ENCODE peak calls at places on chromosomes 7 and 10, in six cellular contexts. N is spleen, R is esophagus muscularis mucosa, P is GM12878, I is Peyer's patch, D is H1. F is an unnamed sample. For H3K4me1, the result is how much of the 10 kb centered on the place peaks cover.

GRCh38 chr10:110861930-110862677 is 9.6 kb upstream of the PDCD4 start:
- DNase-seq in N (no peak), R (no peak), P (no peak), I (no peak), D (no peak), F (peak)

GRCh38 chr10:52004342-52004949 is 305.1 kb upstream of the CSTF2T start:
- DNase-seq in N (no peak), R (no peak), P (no peak), I (no peak), D (no peak), F (no peak)

GRCh38 chr7:128404826-128405344 is 4.9 kb downstream of the IMPDH1 start:
- DNase-seq in N (no peak), R (no peak), P (no peak), I (peak), D (no peak), F (no peak)

GRCh38 chr10:84613336-84614021 is 285.1 kb downstream of the CCSER2 start:
- DNase-seq in N (no peak), R (no peak), P (no peak), I (no peak), D (peak), F (peak)

GRCh38 chr10:119734396-119735332 is 8.8 kb downstream of the INPP5F start:
- DNase-seq in N (no peak), R (no peak), P (no peak), I (no peak), D (no peak), F (no peak)

GRCh38 chr10:114551310-114551972 is 106.6 kb downstream of the ABLIM1 start:
- DNase-seq in N (no peak), R (no peak), P (no peak), I (peak), D (no peak), F (no peak)

GRCh38 chr10:29120216-29120615 is 168.7 kb upstream of the LYZL1 start:
- DNase-seq in N (no peak), R (no peak), P (no peak), I (no peak), D (no peak), F (no peak)

GRCh38 chr10:79021948-79022499 is 46.7 kb upstream of the ZMIZ1 start:
- DNase-seq in N (peak), R (no peak), P (no peak), I (no peak), D (no peak), F (no peak)

GRCh38 chr7:140242057-140243031 is 65.6 kb upstream of the KDM7A start:
- DNase-seq in N (peak), R (no peak), P (peak), I (peak), D (no peak), F (no peak)

GRCh38 chr7:146346096-146346495 is 229.5 kb downstream of the CNTNAP2 start:
- DNase-seq in N (no peak), R (no peak), P (no peak), I (no peak), D (no peak), F (no peak)

GRCh38 chr7:29968683-29969457 is 20.7 kb downstream of the SCRN1 start:
- DNase-seq in N (no peak), R (no peak), P (no peak), I (no peak), D (no peak), F (no peak)

GRCh38 chr10:77186936-77187335 is 450.7 kb downstream of the KCNMA1 start:
- DNase-seq in N (no peak), R (no peak), P (no peak), I (no peak), D (no peak), F (no peak)

GRCh38 chr10:47182934-47183725 is 116.9 kb upstream of the GDF10 start:
- DNase-seq in N (peak), R (peak), P (no peak), I (no peak), D (no peak), F (no peak)

GRCh38 chr10:109591631-109592030 is 331.7 kb downstream of the XPNPEP1 start:
- DNase-seq in N (no peak), R (no peak), P (no peak), I (no peak), D (no peak), F (no peak)

GRCh38 chr7:17043012-17043877 is 161.5 kb upstream of the AGR3 start:
- DNase-seq in N (no peak), R (no peak), P (no peak), I (no peak), D (no peak), F (no peak)

GRCh38 chr10:27861781-27862180 is 116.2 kb upstream of the MKX start:
- DNase-seq in N (no peak), R (no peak), P (no peak), I (no peak), D (no peak), F (no peak)

GRCh38 chr10:62589689-62590088 is 214.8 kb upstream of the ADO start:
- DNase-seq in N (no peak), R (no peak), P (no peak), I (no peak), D (no peak), F (no peak)

GRCh38 chr10:70898687-70899086 is 10.3 kb upstream of the PCBD1 start:
- DNase-seq in N (no peak), R (no peak), P (no peak), I (peak), D (no peak), F (no peak)

GRCh38 chr10:75911426-75911825 is 480.0 kb downstream of the LRMDA start:
- DNase-seq in N (no peak), R (no peak), P (no peak), I (no peak), D (no peak), F (no peak)

GRCh38 chr7:28096713-28097112 is 83.9 kb downstream of the JAZF1 start:
- DNase-seq in N (no peak), R (peak), P (peak), I (peak), D (no peak), F (peak)

GRCh38 chr7:25118048-25118753 is 6.9 kb downstream of the CYCS start:
- DNase-seq in N (no peak), R (no peak), P (no peak), I (no peak), D (no peak), F (no peak)

GRCh38 chr7:151847136-151847535 is 29.8 kb downstream of the PRKAG2 start:
- DNase-seq in N (no peak), R (no peak), P (no peak), I (no peak), D (no peak), F (no peak)

GRCh38 chr7:51592822-51593221 is 276.2 kb upstream of the COBL start:
- DNase-seq in N (no peak), R (peak), P (no peak), I (no peak), D (no peak), F (no peak)

GRCh38 chr7:36276428-36277246 is 113.0 kb upstream of the ANLN start:
- DNase-seq in N (no peak), R (peak), P (no peak), I (no peak), D (no peak), F (no peak)

GRCh38 chr7:94513565-94513860 is 3.9 kb downstream of the CASD1 start:
- DNase-seq in N (no peak), R (no peak), P (no peak), I (no peak), D (no peak), F (no peak)

GRCh38 chr10:124348801-124349200 is 69.9 kb downstream of the OAT start:
- DNase-seq in N (peak), R (no peak), P (no peak), I (peak), D (no peak), F (no peak)

GRCh38 chr10:119283818-119284217 is 76.4 kb downstream of the GRK5 start:
- DNase-seq in N (peak), R (no peak), P (peak), I (peak), D (no peak), F (no peak)

GRCh38 chr7:157907998-157908782 is 571.4 kb downstream of the DNAJB6 start:
- DNase-seq in N (no peak), R (no peak), P (no peak), I (no peak), D (no peak), F (no peak)

GRCh38 chr10:125823663-125824251 is 411 bp downstream of the BCCIP start:
- DNase-seq in N (peak), R (no peak), P (no peak), I (no peak), D (no peak), F (no peak)

GRCh38 chr7:78141533-78142281 is 343.1 kb downstream of the PHTF2 start:
- DNase-seq in N (no peak), R (no peak), P (no peak), I (no peak), D (no peak), F (no peak)

GRCh38 chr10:34075269-34075926 is 739.7 kb downstream of the PARD3 start:
- DNase-seq in N (peak), R (peak), P (no peak), I (no peak), D (no peak), F (peak)

GRCh38 chr7:31939076-31939475 is 131.1 kb downstream of the PDE1C start:
- DNase-seq in N (no peak), R (no peak), P (no peak), I (no peak), D (no peak), F (no peak)
- TF ChIP-seq CTCF in N (no peak), R (no peak), P (no peak), I (no peak), D (no peak), F (no peak)

DNA sequence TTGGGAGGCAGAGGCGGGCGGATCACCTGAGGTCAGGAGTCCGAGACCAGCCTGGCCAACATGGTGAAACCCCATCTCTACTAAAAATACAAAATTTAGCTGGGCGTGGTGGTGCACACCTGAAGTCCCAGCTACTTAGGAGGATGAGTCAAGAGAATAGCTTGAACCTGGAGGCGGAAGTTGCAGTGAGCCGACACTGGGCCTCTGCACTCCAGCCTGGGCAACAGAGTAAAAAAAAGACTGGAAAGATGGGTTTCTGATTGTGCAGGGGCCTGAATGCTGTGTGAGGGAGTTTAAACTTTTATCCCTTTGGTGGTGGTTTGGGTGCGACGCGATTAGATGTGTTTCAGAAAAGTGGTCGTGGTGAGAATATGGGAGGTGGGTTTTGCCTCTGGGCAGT is 1.8 kb downstream of the CHST12 start:
- DNase-seq in N (no peak), R (no peak), P (no peak), I (no peak), D (no peak), F (no peak)
- H3K4me1 ChIP-seq in N (half or more), R (under half), P (under half), I (under half), D (under half), F (under half)

GRCh38 chr7:93231799-93232672 is at the start of gene VPS50:
- DNase-seq in N (peak), R (peak), P (peak), I (peak), D (peak), F (peak)
- TF ChIP-seq POLR2A in N (no peak), R (no peak), P (peak), I (peak), D (peak), F (peak)

GRCh38 chr7:117333168-117333567 is 10.3 kb upstream of the WNT2 start:
- DNase-seq in N (no peak), R (no peak), P (no peak), I (no peak), D (no peak), F (no peak)
- TF ChIP-seq CTCF in N (no peak), R (no peak), P (no peak), I (no peak), D (no peak), F (no peak)

GRCh38 chr10:99682752-99683151 is 23.4 kb downstream of the ENTPD7 start:
- DNase-seq in N (no peak), R (no peak), P (no peak), I (no peak), D (no peak), F (peak)

GRCh38 chr10:99681553-99681952 is 22.2 kb downstream of the ENTPD7 start:
- DNase-seq in N (no peak), R (no peak), P (no peak), I (no peak), D (no peak), F (no peak)

GRCh38 chr10:99689461-99689860 is 30.2 kb downstream of the ENTPD7 start:
- DNase-seq in N (no peak), R (no peak), P (no peak), I (no peak), D (no peak), F (no peak)

GRCh38 chr10:99682032-99682431 is 22.7 kb downstream of the ENTPD7 start:
- DNase-seq in N (no peak), R (no peak), P (no peak), I (no peak), D (no peak), F (no peak)

GRCh38 chr10:99685232-99686041 is 26.1 kb downstream of the ENTPD7 start:
- DNase-seq in N (no peak), R (no peak), P (peak), I (no peak), D (no peak), F (no peak)
- H3K4me1 ChIP-seq in N (under half), R (under half), P (under half), I (under half), D (under half), F (under half)

GRCh38 chr10:102245101-102245931 is at the start of gene GBF1:
- DNase-seq in N (peak), R (peak), P (peak), I (peak), D (peak), F (peak)
- TF ChIP-seq POLR2A in N (peak), R (peak), P (peak), I (peak), D (no peak), F (peak)